ENCODE peak calls at places on chromosomes 2 and 18, in ten cellular contexts. F, N, H, K, T, L, R, D, V and A are unnamed samples.

GRCh38 chr2:15205562-15205961 is 355.6 kb downstream of the NBAS start:
- DNase-seq in R (no peak), F (no peak), K (no peak), D (no peak), T (no peak), V (no peak), L (no peak), N (no peak), H (no peak), A (no peak)

GRCh38 chr2:121095257-121096080 is 189.5 kb downstream of the TFCP2L1 start:
- DNase-seq in K (peak), H (peak), L (peak), F (peak), T (peak), N (no peak), R (peak), D (peak), V (no peak), A (peak)

GRCh38 chr18:9643549-9643948 is 29.2 kb upstream of the PPP4R1 start:
- DNase-seq in D (no peak), V (no peak), K (peak), R (peak), F (peak), N (no peak), H (no peak), L (no peak), T (peak), A (peak)

GRCh38 chr2:233100192-233100998 is 40.3 kb downstream of the INPP5D start:
- DNase-seq in K (no peak), H (no peak), V (peak), F (no peak), N (no peak), R (no peak), T (no peak), D (peak), L (no peak), A (no peak)

GRCh38 chr18:79796016-79796415 is 1.7 kb upstream of the KCNG2 start:
- DNase-seq in K (no peak), D (no peak), L (no peak), R (no peak), V (no peak), N (no peak), H (no peak), T (no peak), F (no peak), A (no peak)

GRCh38 chr2:108958002-108958401 is 31.0 kb downstream of the EDAR start:
- DNase-seq in R (no peak), D (peak), H (no peak), K (no peak), T (no peak), F (no peak), V (no peak), N (no peak), L (no peak), A (peak)

GRCh38 chr2:68157002-68157401 is 686 bp upstream of the PNO1 start:
- DNase-seq in N (peak), H (no peak), D (no peak), F (peak), T (peak), R (no peak), K (no peak), L (peak), V (no peak), A (peak)

GRCh38 chr18:13392029-13392750 is 173.6 kb downstream of the LDLRAD4 start:
- DNase-seq in D (no peak), T (no peak), N (peak), R (no peak), K (no peak), H (no peak), F (no peak), L (no peak), V (no peak), A (no peak)

GRCh38 chr2:144378551-144378950 is 141.4 kb downstream of the ZEB2 start:
- DNase-seq in H (no peak), R (no peak), K (no peak), N (no peak), T (no peak), V (no peak), D (no peak), L (no peak), F (no peak), A (no peak)

GRCh38 chr18:35661483-35662146 is 80.1 kb downstream of the GALNT1 start:
- DNase-seq in R (no peak), F (peak), N (no peak), K (no peak), D (no peak), H (peak), L (no peak), V (no peak), T (no peak), A (no peak)

GRCh38 chr2:26299488-26300092 is 46.4 kb upstream of the SELENOI start:
- DNase-seq in T (no peak), L (no peak), R (peak), N (no peak), D (peak), V (no peak), F (peak), H (no peak), K (no peak), A (peak)

GRCh38 chr2:64448069-64448468 is 5.9 kb upstream of the LGALSL start:
- DNase-seq in V (no peak), T (no peak), D (no peak), H (no peak), R (no peak), L (no peak), F (no peak), K (no peak), N (no peak), A (peak)

GRCh38 chr2:69616755-69617154 is 26.8 kb downstream of the AAK1 start:
- DNase-seq in D (peak), N (no peak), K (no peak), H (no peak), R (no peak), T (no peak), F (no peak), L (no peak), V (peak), A (peak)

GRCh38 chr2:219207254-219207883 is 787 bp downstream of the ZFAND2B start:
- DNase-seq in N (no peak), T (no peak), D (no peak), H (no peak), F (no peak), V (no peak), R (no peak), L (no peak), K (no peak), A (no peak)

GRCh38 chr18:28904789-28905364 is 727.9 kb upstream of the CDH2 start:
- DNase-seq in V (no peak), K (no peak), F (no peak), T (no peak), D (no peak), H (no peak), L (no peak), N (no peak), R (no peak), A (no peak)

GRCh38 chr2:1990724-1991123 is 246.4 kb upstream of the PXDN start:
- DNase-seq in H (peak), K (no peak), V (no peak), L (peak), D (no peak), R (peak), N (peak), T (no peak), F (no peak), A (no peak)

GRCh38 chr2:45024600-45025291 is 15.5 kb upstream of the SIX2 start:
- DNase-seq in D (no peak), F (peak), L (peak), V (no peak), T (no peak), R (peak), N (no peak), H (no peak), K (no peak), A (peak)

GRCh38 chr2:226638576-226638975 is 161.0 kb downstream of the IRS1 start:
- DNase-seq in T (no peak), F (no peak), D (no peak), V (no peak), N (no peak), L (no peak), R (no peak), K (no peak), H (no peak), A (no peak)

GRCh38 chr2:120398961-120399888 is 53.3 kb downstream of the INHBB start:
- DNase-seq in T (peak), V (no peak), F (no peak), D (no peak), H (no peak), L (peak), R (peak), N (peak), K (no peak), A (peak)

GRCh38 chr2:218883491-218884490 is 3.1 kb downstream of the WNT10A start:
- DNase-seq in K (peak), T (no peak), N (no peak), D (no peak), L (no peak), F (peak), V (no peak), R (no peak), H (no peak), A (no peak)

GRCh38 chr2:26245231-26245732 is 543 bp downstream of the HADHB start:
- DNase-seq in R (no peak), L (peak), H (no peak), T (no peak), V (peak), N (no peak), D (peak), K (peak), F (peak), A (peak)

GRCh38 chr2:109212836-109213563 is 84.0 kb downstream of the SH3RF3 start:
- DNase-seq in T (no peak), H (no peak), K (no peak), D (no peak), F (no peak), R (no peak), L (no peak), V (no peak), N (no peak), A (no peak)

GRCh38 chr2:75570024-75570947 is 9.5 kb upstream of the EVA1A start:
- DNase-seq in D (no peak), R (no peak), H (no peak), F (no peak), K (no peak), L (no peak), T (no peak), N (no peak), V (no peak), A (no peak)